ENCODE peak calls at places on chromosome X, in eight cellular contexts. H is tibial nerve, A is breast epithelium, O is K562, Z is prostate gland, L is lower leg skin, K is ovary, G is A549. T is an unnamed sample.

GRCh38 chrX:1477229-1477628 is 24.5 kb upstream of the ASMTL start:
- DNase-seq in L (no peak), G (no peak), K (no peak), Z (no peak), H (no peak), O (no peak), A (no peak), T (no peak)

GRCh38 chrX:129566081-129566480 is 26.0 kb downstream of the OCRL start:
- DNase-seq in Z (no peak), K (no peak), A (no peak), H (no peak), O (no peak), G (no peak), L (no peak), T (no peak)

GRCh38 chrX:21963736-21964135 is 23.2 kb downstream of the SMS start:
- DNase-seq in Z (no peak), H (no peak), O (no peak), A (no peak), G (no peak), K (no peak), L (no peak), T (no peak)

GRCh38 chrX:13223868-13224555 is 95.8 kb downstream of the ATXN3L start:
- DNase-seq in G (peak), H (no peak), A (no peak), K (no peak), Z (no peak), O (no peak), L (peak), T (peak)

GRCh38 chrX:150155396-150156048 is 207.6 kb upstream of the MAMLD1 start:
- DNase-seq in Z (no peak), A (no peak), K (peak), L (no peak), G (peak), O (no peak), H (no peak), T (no peak)

GRCh38 chrX:130594453-130594916 is 192.7 kb downstream of the RBMX2 start:
- DNase-seq in G (no peak), L (no peak), O (peak), A (no peak), H (no peak), K (no peak), Z (peak), T (no peak)

GRCh38 chrX:129696463-129697155 is 41.9 kb upstream of the APLN start:
- DNase-seq in G (no peak), A (no peak), Z (no peak), K (no peak), H (no peak), L (no peak), O (no peak), T (no peak)

GRCh38 chrX:153517941-153518834 is 746 bp downstream of the ATP2B3 start:
- DNase-seq in L (no peak), G (no peak), K (no peak), Z (no peak), O (no peak), A (no peak), H (no peak), T (no peak)

GRCh38 chrX:13955975-13956374 is 73.7 kb downstream of the GEMIN8 start:
- DNase-seq in G (no peak), L (no peak), A (no peak), H (no peak), O (no peak), K (no peak), Z (no peak), T (no peak)

GRCh38 chrX:148363836-148364235 is 136.6 kb upstream of the AFF2 start:
- DNase-seq in K (no peak), A (no peak), G (no peak), O (no peak), Z (no peak), L (no peak), H (no peak), T (peak)

GRCh38 chrX:128458888-128459287 is 406.7 kb upstream of the ACTRT1 start:
- DNase-seq in L (no peak), O (no peak), K (no peak), Z (no peak), A (no peak), H (no peak), G (no peak), T (no peak)

GRCh38 chrX:14832591-14832990 is 40.3 kb downstream of the FANCB start:
- DNase-seq in L (no peak), K (no peak), A (no peak), O (no peak), H (no peak), G (no peak), Z (no peak), T (no peak)

GRCh38 chrX:4485917-4486316 is 772.5 kb upstream of the PRKX start:
- DNase-seq in A (no peak), Z (no peak), G (no peak), H (no peak), O (no peak), K (no peak), L (no peak), T (no peak)

GRCh38 chrX:45502396-45502795 is 301.7 kb upstream of the DIPK2B start:
- DNase-seq in O (no peak), Z (no peak), H (no peak), K (no peak), A (no peak), L (no peak), G (no peak), T (no peak)

GRCh38 chrX:133645977-133646750 is 230.9 kb upstream of the GPC4 start:
- DNase-seq in Z (no peak), H (no peak), L (peak), A (no peak), O (no peak), G (no peak), K (no peak), T (peak)

GRCh38 chrX:45830343-45830742 is 629.7 kb upstream of the DIPK2B start:
- DNase-seq in L (no peak), Z (no peak), O (no peak), K (no peak), A (no peak), H (no peak), G (no peak), T (no peak)

GRCh38 chrX:70172226-70172625 is 5.1 kb upstream of the DGAT2L6 start:
- DNase-seq in A (no peak), L (no peak), G (no peak), K (no peak), H (no peak), O (no peak), Z (no peak), T (no peak)

GRCh38 chrX:37905436-37906147 is 58.2 kb upstream of the DYNLT3 start:
- DNase-seq in Z (no peak), O (no peak), H (no peak), K (no peak), L (no peak), G (peak), A (no peak), T (peak)

GRCh38 chrX:15903186-15903681 is 48.6 kb upstream of the AP1S2 start:
- DNase-seq in H (no peak), K (no peak), A (no peak), L (no peak), Z (no peak), O (no peak), G (no peak), T (no peak)

GRCh38 chrX:109974906-109975655 is 27.8 kb upstream of the TMEM164 start:
- DNase-seq in O (no peak), K (no peak), L (no peak), A (no peak), Z (no peak), G (no peak), H (no peak), T (no peak)

GRCh38 chrX:28391528-28391927 is 195.7 kb upstream of the IL1RAPL1 start:
- DNase-seq in G (no peak), Z (no peak), K (no peak), O (no peak), H (no peak), A (no peak), L (no peak), T (no peak)

GRCh38 chrX:13938766-13939530 is 90.7 kb downstream of the GEMIN8 start:
- DNase-seq in Z (no peak), L (no peak), A (no peak), G (no peak), O (no peak), K (no peak), H (no peak), T (no peak)

GRCh38 chrX:155857561-155857960 is 23.6 kb upstream of the VAMP7 start:
- DNase-seq in O (no peak), K (no peak), G (no peak), Z (no peak), L (no peak), A (no peak), H (no peak), T (no peak)

GRCh38 chrX:15167826-15168225 is 102.1 kb downstream of the ASB9 start:
- DNase-seq in G (no peak), O (no peak), Z (no peak), L (no peak), K (no peak), A (no peak), H (no peak), T (no peak)

GRCh38 chrX:130770615-130771014 is 132.4 kb downstream of the ENOX2 start:
- DNase-seq in Z (no peak), G (no peak), L (no peak), H (no peak), A (no peak), O (no peak), K (no peak), T (no peak)

GRCh38 chrX:109714340-109714958 is 18.6 kb downstream of the ACSL4 start:
- DNase-seq in H (no peak), A (no peak), O (no peak), L (no peak), G (no peak), K (no peak), Z (no peak), T (no peak)

GRCh38 chrX:3167771-3168170 is 126.5 kb downstream of the ARSF start:
- DNase-seq in A (no peak), O (no peak), Z (no peak), H (no peak), G (no peak), L (no peak), K (no peak), T (no peak)

GRCh38 chrX:55004231-55004630 is 4.1 kb downstream of the APEX2 start:
- DNase-seq in K (no peak), Z (no peak), L (no peak), G (no peak), O (no peak), H (no peak), A (no peak), T (no peak)

GRCh38 chrX:153926863-153927685 is 1.0 kb upstream of the ARHGAP4 start:
- DNase-seq in Z (no peak), L (no peak), H (peak), G (no peak), O (peak), A (no peak), K (no peak), T (peak)

GRCh38 chrX:54721424-54721823 is 76.6 kb downstream of the ITIH6 start:
- DNase-seq in L (no peak), H (no peak), G (peak), A (no peak), Z (no peak), K (no peak), O (no peak), T (no peak)

GRCh38 chrX:140949231-140949630 is 53.2 kb upstream of the SPANXB1 start:
- DNase-seq in K (no peak), O (no peak), G (no peak), A (no peak), H (no peak), Z (no peak), L (no peak), T (no peak)

GRCh38 chrX:155505296-155505695 is 46.9 kb upstream of the F8A3 start:
- DNase-seq in G (no peak), L (no peak), K (no peak), H (no peak), O (no peak), Z (no peak), A (no peak), T (no peak)

GRCh38 chrX:105975382-105975781 is 63.1 kb downstream of the SERPINA7 start:
- DNase-seq in G (no peak), L (no peak), O (no peak), Z (no peak), K (no peak), H (no peak), A (no peak), T (no peak)

GRCh38 chrX:109770780-109771179 is 37.7 kb upstream of the ACSL4 start:
- DNase-seq in H (no peak), L (no peak), Z (no peak), O (no peak), G (no peak), K (no peak), A (no peak), T (no peak)

DNA sequence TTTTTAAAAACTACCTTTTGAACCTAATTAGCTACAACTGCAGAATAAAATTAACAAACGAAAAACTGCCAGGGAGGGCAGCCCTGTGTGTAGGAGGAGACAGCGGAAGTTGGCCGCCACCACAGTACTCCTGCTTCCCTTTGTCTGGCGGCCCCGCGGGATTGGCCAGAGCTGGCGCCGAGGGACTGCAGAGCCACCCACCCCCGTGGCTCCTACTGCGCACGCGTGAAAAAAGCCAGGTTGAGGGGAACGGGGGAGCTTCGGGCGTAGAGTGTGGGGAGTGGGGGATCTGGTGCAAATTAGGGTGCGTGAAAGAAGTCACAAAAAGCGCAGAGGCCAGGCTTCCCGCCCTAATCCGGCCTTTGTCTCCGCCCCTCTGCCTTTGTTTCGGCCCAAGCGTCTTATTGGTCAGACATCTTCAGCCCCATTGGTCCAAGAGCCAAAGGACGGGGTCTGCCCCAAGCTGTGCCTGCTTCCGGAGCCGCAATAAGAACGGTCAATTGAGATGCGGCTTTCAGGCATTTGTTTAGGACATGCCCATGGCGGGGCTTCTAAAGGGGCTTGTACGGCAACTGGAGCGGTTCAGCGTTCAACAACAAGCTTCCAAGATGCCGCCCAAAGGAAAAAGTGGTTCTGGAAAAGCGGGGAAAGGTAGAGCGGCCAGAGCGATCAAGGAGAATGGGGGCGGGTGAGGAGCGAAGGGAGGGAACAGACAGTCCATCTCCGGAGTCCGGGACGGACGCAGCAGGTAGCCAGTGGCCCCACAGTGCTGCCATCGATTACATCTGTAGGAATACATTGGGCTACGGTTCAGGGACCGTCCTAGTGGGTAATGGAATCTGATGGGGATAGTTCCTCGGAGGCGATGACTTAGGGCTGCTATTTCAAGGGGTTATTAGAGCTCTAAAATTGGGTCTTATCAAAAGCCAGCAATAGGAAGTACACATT is at the start of gene PIN4:
- DNase-seq in L (peak), Z (peak), O (peak), A (peak), H (peak), K (peak), G (peak), T (peak)
- TF ChIP-seq POLR2A in L (no peak), Z (peak), O (peak), A (no peak), H (no peak), K (peak), G (peak), T (peak)

GRCh38 chrX:136147320-136147901 is at the start of gene FHL1:
- DNase-seq in L (peak), K (peak), A (no peak), O (peak), H (peak), G (peak), Z (peak), T (peak)
- TF ChIP-seq POLR2A in L (no peak), K (peak), A (no peak), O (no peak), H (no peak), G (no peak), Z (no peak), T (no peak)

GRCh38 chrX:41449615-41450014 is 2.5 kb downstream of the NYX start:
- DNase-seq in G (no peak), H (peak), L (no peak), K (no peak), Z (no peak), A (no peak), O (no peak), T (peak)
- TF ChIP-seq POLR2A in G (no peak), H (no peak), L (no peak), K (no peak), Z (no peak), A (no peak), O (no peak), T (no peak)

GRCh38 chrX:48579259-48579658 is 5.0 kb downstream of the RBM3 start:
- DNase-seq in A (no peak), H (no peak), L (no peak), O (no peak), K (no peak), Z (no peak), G (no peak), T (no peak)
- TF ChIP-seq POLR2A in A (no peak), H (no peak), L (no peak), O (no peak), K (no peak), Z (no peak), G (no peak), T (no peak)

DNA sequence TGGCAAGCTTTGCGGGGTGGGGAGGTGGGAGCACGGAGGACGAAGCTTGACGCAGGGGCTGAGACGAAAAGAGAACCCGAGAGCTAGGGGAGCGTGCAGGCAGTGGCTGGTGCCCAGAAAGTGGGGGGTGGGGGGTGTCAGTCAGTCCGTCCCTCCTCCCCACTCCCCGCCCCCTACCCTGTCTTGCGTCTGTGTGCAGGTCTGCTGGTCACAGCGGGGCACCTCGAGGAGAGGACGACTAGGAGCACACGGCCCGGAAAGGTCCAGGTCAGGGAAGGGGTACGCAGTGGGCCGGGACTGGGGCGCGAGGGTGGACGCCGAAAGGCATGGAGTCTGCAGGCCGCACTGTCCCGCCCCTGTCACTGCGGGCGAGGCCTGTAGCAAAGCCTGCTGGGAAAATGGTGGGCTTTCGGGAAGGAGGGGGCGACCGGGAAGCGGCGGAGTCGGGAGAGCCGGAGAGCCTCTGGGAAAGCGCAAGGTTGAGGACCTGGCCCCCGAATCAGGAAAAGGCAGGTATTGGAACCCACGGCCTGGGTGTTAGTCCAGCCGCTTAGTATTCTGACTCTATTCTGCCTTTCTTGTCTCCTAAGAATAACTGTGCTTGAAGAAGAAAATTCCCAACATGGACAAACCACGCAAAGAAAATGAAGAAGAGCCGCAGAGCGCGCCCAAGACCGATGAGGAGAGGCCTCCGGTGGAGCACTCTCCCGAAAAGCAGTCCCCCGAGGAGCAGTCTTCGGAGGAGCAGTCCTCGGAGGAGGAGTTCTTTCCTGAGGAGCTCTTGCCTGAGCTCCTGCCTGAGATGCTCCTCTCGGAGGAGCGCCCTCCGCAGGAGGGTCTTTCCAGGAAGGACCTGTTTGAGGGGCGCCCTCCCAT is 758 bp downstream of the TCEAL1 start:
- DNase-seq in Z (peak), O (peak), A (peak), K (peak), H (peak), G (peak), L (peak), T (peak)
- TF ChIP-seq POLR2A in Z (peak), O (peak), A (peak), K (peak), H (peak), G (peak), L (no peak), T (peak)

DNA sequence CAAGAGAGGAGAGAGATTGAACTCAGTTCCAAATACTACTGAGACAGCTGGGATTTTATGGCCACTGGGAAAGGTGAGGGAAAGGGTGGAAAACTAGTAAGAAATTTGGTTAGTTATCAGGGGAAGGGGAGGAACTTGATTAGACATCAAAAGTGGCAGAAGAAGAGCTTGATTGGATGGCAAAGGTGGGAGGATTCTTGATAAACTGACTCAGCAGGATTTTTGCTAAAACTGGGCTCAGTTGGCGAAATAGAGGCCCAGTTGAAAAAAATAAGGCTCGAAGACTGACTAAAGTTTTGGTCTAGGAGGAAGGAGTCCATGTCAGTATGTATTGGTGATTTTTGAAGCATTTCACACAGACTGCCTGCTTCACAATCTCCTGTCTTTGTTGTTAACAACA is 10.0 kb downstream of the BEX3 start:
- DNase-seq in G (no peak), L (no peak), H (no peak), A (no peak), O (no peak), K (no peak), Z (no peak), T (no peak)
- TF ChIP-seq POLR2A in G (no peak), L (no peak), H (no peak), A (no peak), O (no peak), K (no peak), Z (no peak), T (no peak)

GRCh38 chrX:10507181-10507580 is 113.2 kb downstream of the MID1 start:
- DNase-seq in H (no peak), L (no peak), G (no peak), O (no peak), Z (no peak), A (no peak), K (no peak), T (no peak)

GRCh38 chrX:10507876-10508275 is 112.5 kb downstream of the MID1 start:
- DNase-seq in A (no peak), O (no peak), K (no peak), L (no peak), H (no peak), Z (no peak), G (no peak), T (no peak)

GRCh38 chrX:10506781-10507180 is 113.6 kb downstream of the MID1 start:
- DNase-seq in G (no peak), K (no peak), L (no peak), A (no peak), Z (no peak), O (no peak), H (no peak), T (no peak)

GRCh38 chrX:10508891-10509290 is 111.5 kb downstream of the MID1 start:
- DNase-seq in Z (no peak), G (no peak), A (no peak), L (no peak), K (no peak), O (no peak), H (no peak), T (no peak)

DNA sequence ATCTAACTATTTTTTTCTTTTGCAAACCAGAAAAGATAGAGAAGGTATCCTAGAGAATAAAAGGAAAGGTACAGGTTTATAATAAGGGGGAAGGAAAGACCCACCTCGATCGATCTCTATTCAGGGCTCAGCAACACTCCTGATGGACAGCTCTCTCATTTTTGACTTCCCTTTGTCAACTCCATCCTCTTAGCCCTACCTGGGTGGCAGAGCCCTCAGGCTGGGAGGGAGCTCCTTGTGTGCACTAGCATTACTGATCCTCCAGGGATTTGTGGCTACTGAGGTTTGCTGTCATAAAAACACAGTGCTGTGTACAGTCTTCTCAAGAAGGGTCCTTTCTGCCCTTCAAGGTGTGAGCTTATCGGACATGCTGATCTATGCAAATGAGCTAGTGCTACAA is 111.0 kb downstream of the MID1 start:
- DNase-seq in A (no peak), L (no peak), K (no peak), H (no peak), Z (no peak), O (no peak), G (no peak), T (no peak)
- TF ChIP-seq POLR2A in A (no peak), L (no peak), K (no peak), H (no peak), Z (no peak), O (no peak), G (no peak), T (no peak)

T was measured in body of pancreas.